ENCODE peak calls at places on chromosomes 16 and 17, in four cellular contexts. One of them, this sample, is unnamed.

GRCh38 chr16:3732171-3732570 is 14.8 kb upstream of the TRAP1 start:
- DNase-seq in uterus: no peak
- DNase-seq in lower lobe of right lung: no peak
- DNase-seq in NT2/D1: no peak
- DNase-seq in this sample: no peak

GRCh38 chr16:3457434-3458252 is 14.2 kb downstream of the NAA60 start:
- DNase-seq in uterus: peak; percentile 89
- DNase-seq in lower lobe of right lung: peak; percentile 93
- DNase-seq in NT2/D1: peak; percentile 92
- DNase-seq in this sample: peak; percentile 70

GRCh38 chr16:3458278-3458851 is 14.9 kb downstream of the NAA60 start:
- DNase-seq in uterus: no peak
- DNase-seq in lower lobe of right lung: no peak
- DNase-seq in NT2/D1: no peak
- DNase-seq in this sample: no peak

GRCh38 chr17:13775450-13775849 is 173.7 kb upstream of the HS3ST3A1 start:
- DNase-seq in uterus: no peak
- DNase-seq in lower lobe of right lung: no peak
- DNase-seq in NT2/D1: no peak
- DNase-seq in this sample: no peak

GRCh38 chr16:70553645-70554044 is 30.0 kb downstream of the SF3B3 start:
- DNase-seq in uterus: no peak
- DNase-seq in lower lobe of right lung: no peak
- DNase-seq in NT2/D1: no peak
- DNase-seq in this sample: no peak

GRCh38 chr16:28210264-28210663 is 1.5 kb downstream of the XPO6 start:
- DNase-seq in uterus: no peak
- DNase-seq in lower lobe of right lung: no peak
- DNase-seq in NT2/D1: no peak
- DNase-seq in this sample: no peak

GRCh38 chr17:82050761-82051641 is 610 bp downstream of the RFNG start:
- DNase-seq in uterus: no peak
- DNase-seq in lower lobe of right lung: no peak
- DNase-seq in NT2/D1: no peak
- DNase-seq in this sample: no peak

GRCh38 chr17:35743911-35744328 is 9.1 kb downstream of the GAS2L2 start:
- DNase-seq in uterus: no peak
- DNase-seq in lower lobe of right lung: no peak
- DNase-seq in NT2/D1: no peak
- DNase-seq in this sample: no peak

GRCh38 chr16:29745853-29746345 is at the start of gene C16orf54:
- DNase-seq in uterus: peak; percentile 29
- DNase-seq in lower lobe of right lung: peak; percentile 93
- DNase-seq in NT2/D1: no peak
- DNase-seq in this sample: no peak

GRCh38 chr16:81636298-81636960 is 142.7 kb upstream of the PLCG2 start:
- DNase-seq in uterus: no peak
- DNase-seq in lower lobe of right lung: no peak
- DNase-seq in NT2/D1: no peak
- DNase-seq in this sample: no peak

DNA sequence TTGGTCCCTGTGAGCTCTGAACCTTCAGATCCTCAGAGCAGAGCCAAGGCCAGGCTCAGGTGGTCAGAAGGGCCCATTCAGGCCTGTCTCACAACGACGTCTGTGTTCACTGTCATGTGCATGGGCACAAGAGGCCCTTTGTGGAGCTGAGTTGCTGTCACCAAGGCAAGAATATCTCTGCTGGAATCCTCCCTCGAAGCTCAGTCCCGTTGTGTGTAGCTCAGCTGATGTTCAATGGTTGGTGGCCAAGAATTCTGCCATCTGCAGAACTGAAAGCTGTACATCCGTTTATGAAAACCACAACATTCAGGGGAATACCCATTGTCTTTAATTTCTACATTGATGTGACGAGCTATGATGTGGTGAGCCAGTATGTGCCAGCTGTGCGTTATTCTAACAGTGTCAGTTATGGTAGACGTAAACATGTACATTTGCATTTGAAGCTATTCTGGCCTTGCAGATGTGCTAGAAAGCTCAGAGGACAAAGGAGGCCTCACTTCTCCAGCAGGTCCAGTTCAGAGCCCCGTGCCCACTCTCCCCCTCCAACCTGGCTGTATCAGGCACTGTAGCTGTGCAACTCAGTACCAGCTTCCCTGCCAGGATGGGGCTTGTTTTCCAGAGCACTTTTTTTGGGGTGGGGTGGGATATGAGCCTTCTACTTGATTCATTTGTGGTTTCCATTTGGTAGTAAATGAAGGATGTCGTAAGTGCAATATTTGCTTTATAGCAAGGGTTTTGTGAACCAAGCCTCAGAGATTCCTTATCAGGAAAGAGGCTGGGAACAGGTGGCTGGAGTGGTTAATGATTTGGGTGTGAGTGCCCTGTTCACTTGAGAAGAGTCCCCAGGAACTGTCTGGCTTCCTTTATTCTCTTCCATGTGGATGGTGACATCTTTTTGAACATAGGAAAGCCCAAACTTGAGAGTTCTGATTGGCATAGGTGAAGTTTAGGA is 56.1 kb downstream of the B9D1 start:
- DNase-seq in uterus: no peak
- DNase-seq in lower lobe of right lung: peak; percentile 19
- DNase-seq in NT2/D1: no peak
- DNase-seq in this sample: no peak
- H3K4me1 ChIP-seq in uterus: peaks cover 6% of the 10 kb centered on the region
- H3K4me1 ChIP-seq in lower lobe of right lung: peaks cover 70% of the 10 kb centered on the region
- H3K4me1 ChIP-seq in NT2/D1: peaks cover 9% of the 10 kb centered on the region
- H3K4me1 ChIP-seq in this sample: no peaks in the 10 kb centered on the region

GRCh38 chr17:2215616-2216364 is 87.8 kb downstream of the SMG6 start:
- DNase-seq in uterus: peak; percentile 78
- DNase-seq in lower lobe of right lung: peak; percentile 66
- DNase-seq in NT2/D1: no peak
- DNase-seq in this sample: no peak
- H3K4me3 ChIP-seq in uterus: no peak overlapping the region
- H3K4me3 ChIP-seq in lower lobe of right lung: peak overlapping the region; percentile 38
- H3K4me3 ChIP-seq in NT2/D1: no peak overlapping the region
- H3K4me3 ChIP-seq in this sample: no peak overlapping the region

GRCh38 chr17:80261895-80262279 is 1.2 kb downstream of the RNF213 start:
- DNase-seq in uterus: no peak
- DNase-seq in lower lobe of right lung: no peak
- DNase-seq in NT2/D1: no peak
- DNase-seq in this sample: no peak

GRCh38 chr17:80261159-80261894 is 675 bp downstream of the RNF213 start:
- DNase-seq in uterus: peak; percentile 59
- DNase-seq in lower lobe of right lung: peak; percentile 71
- DNase-seq in NT2/D1: peak; percentile 90
- DNase-seq in this sample: peak; percentile 81

GRCh38 chr17:80262291-80262690 is 1.6 kb downstream of the RNF213 start:
- DNase-seq in uterus: no peak
- DNase-seq in lower lobe of right lung: no peak
- DNase-seq in NT2/D1: no peak
- DNase-seq in this sample: no peak

GRCh38 chr17:80259642-80260535 is 763 bp upstream of the RNF213 start:
- DNase-seq in uterus: peak; percentile 76
- DNase-seq in lower lobe of right lung: peak; percentile 81
- DNase-seq in NT2/D1: no peak
- DNase-seq in this sample: no peak

GRCh38 chr17:80260791-80261158 is at the start of gene RNF213:
- DNase-seq in uterus: peak; percentile 56
- DNase-seq in lower lobe of right lung: peak; percentile 81
- DNase-seq in NT2/D1: no peak
- DNase-seq in this sample: no peak
- H3K4me1 ChIP-seq in uterus: no peaks in the 10 kb centered on the region
- H3K4me1 ChIP-seq in lower lobe of right lung: peaks cover 55% of the 10 kb centered on the region
- H3K4me1 ChIP-seq in NT2/D1: peaks cover 39% of the 10 kb centered on the region
- H3K4me1 ChIP-seq in this sample: peaks cover 11% of the 10 kb centered on the region

GRCh38 chr17:42268236-42268635 is 8.0 kb downstream of the STAT5B start:
- DNase-seq in uterus: no peak
- DNase-seq in lower lobe of right lung: no peak
- DNase-seq in NT2/D1: no peak
- DNase-seq in this sample: no peak
- H3K4me3 ChIP-seq in uterus: no peak overlapping the region
- H3K4me3 ChIP-seq in lower lobe of right lung: no peak overlapping the region
- H3K4me3 ChIP-seq in NT2/D1: no peak overlapping the region
- H3K4me3 ChIP-seq in this sample: no peak overlapping the region

GRCh38 chr16:12784076-12784475 is 19.6 kb downstream of the CPPED1 start:
- DNase-seq in uterus: no peak
- DNase-seq in lower lobe of right lung: no peak
- DNase-seq in NT2/D1: no peak
- DNase-seq in this sample: no peak

GRCh38 chr16:12793120-12793889 is 10.4 kb downstream of the CPPED1 start:
- DNase-seq in uterus: no peak
- DNase-seq in lower lobe of right lung: no peak
- DNase-seq in NT2/D1: no peak
- DNase-seq in this sample: peak; percentile 7

GRCh38 chr16:12786077-12786476 is 17.6 kb downstream of the CPPED1 start:
- DNase-seq in uterus: no peak
- DNase-seq in lower lobe of right lung: no peak
- DNase-seq in NT2/D1: no peak
- DNase-seq in this sample: no peak

GRCh38 chr16:12791340-12791739 is 12.3 kb downstream of the CPPED1 start:
- DNase-seq in uterus: no peak
- DNase-seq in lower lobe of right lung: no peak
- DNase-seq in NT2/D1: no peak
- DNase-seq in this sample: no peak

GRCh38 chr16:12788758-12789157 is 14.9 kb downstream of the CPPED1 start:
- DNase-seq in uterus: no peak
- DNase-seq in lower lobe of right lung: no peak
- DNase-seq in NT2/D1: no peak
- DNase-seq in this sample: no peak
- H3K4me1 ChIP-seq in uterus: no peaks in the 10 kb centered on the region
- H3K4me1 ChIP-seq in lower lobe of right lung: no peaks in the 10 kb centered on the region
- H3K4me1 ChIP-seq in NT2/D1: no peaks in the 10 kb centered on the region
- H3K4me1 ChIP-seq in this sample: peaks cover 3% of the 10 kb centered on the region

DNA sequence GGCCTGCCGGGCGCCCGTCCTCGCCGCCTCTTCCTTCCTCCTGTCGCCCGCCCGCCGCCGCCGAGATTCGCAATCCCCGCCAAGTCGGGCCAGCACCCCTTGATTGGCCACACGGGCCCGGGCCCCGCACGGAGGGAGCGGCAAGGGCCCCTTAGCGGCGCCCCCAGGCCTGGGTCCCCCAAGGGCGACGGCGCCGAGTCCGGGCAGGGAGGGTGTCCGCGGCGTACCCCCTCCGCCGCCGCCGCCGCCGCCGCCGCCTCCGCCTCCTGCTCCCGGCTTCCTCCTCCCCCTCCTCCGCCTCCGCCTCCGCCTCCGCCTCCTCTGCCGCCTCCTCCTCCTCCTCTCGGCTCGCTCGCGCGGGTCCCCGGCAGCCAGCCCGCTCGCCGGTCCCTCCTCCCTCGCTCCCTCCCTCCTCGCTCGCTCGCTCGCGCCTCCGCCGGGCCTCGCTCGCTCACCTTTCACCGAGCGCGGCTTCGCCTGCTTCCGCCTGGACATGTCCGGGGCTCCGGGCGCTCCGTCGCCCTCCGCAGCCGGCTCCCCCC is 561 bp downstream of the ZNF423 start:
- DNase-seq in uterus: peak; percentile 89
- DNase-seq in lower lobe of right lung: peak; percentile 86
- DNase-seq in NT2/D1: peak; percentile 72
- DNase-seq in this sample: no peak
- H3K4me3 ChIP-seq in uterus: peak overlapping the region; percentile 50
- H3K4me3 ChIP-seq in lower lobe of right lung: peak overlapping the region; percentile 73
- H3K4me3 ChIP-seq in NT2/D1: peak overlapping the region; percentile 71
- H3K4me3 ChIP-seq in this sample: peak overlapping the region; percentile 76

This sample was measured in iPS DF 6.9.